ENCODE peak calls at places on chromosomes 16 and 17, in eight cellular contexts. One of them, this sample, is unnamed.

GRCh38 chr16:2992383-2993081 is 12.3 kb upstream of the PKMYT1 start:
- DNase-seq in left ventricle myocardium inferior: no peak
- DNase-seq in fibroblast of lung: no peak
- DNase-seq in PC-9: peak; percentile 92
- DNase-seq in stomach: no peak
- DNase-seq in tibial nerve: no peak
- DNase-seq in body of pancreas: no peak
- DNase-seq in uterus: no peak
- DNase-seq in this sample: no peak

GRCh38 chr16:8677481-8677880 is 3.1 kb downstream of the ABAT start:
- DNase-seq in PC-9: peak; percentile 33
- DNase-seq in fibroblast of lung: no peak
- DNase-seq in body of pancreas: no peak
- DNase-seq in uterus: no peak
- DNase-seq in stomach: no peak
- DNase-seq in left ventricle myocardium inferior: no peak
- DNase-seq in tibial nerve: no peak
- DNase-seq in this sample: no peak

GRCh38 chr17:57644311-57644710 is 100.8 kb downstream of the CCDC182 start:
- DNase-seq in body of pancreas: no peak
- DNase-seq in tibial nerve: no peak
- DNase-seq in PC-9: no peak
- DNase-seq in left ventricle myocardium inferior: no peak
- DNase-seq in uterus: no peak
- DNase-seq in fibroblast of lung: no peak
- DNase-seq in stomach: no peak
- DNase-seq in this sample: no peak

GRCh38 chr16:20166531-20167235 is 93.0 kb upstream of the GPR139 start:
- DNase-seq in fibroblast of lung: peak; percentile 7
- DNase-seq in tibial nerve: no peak
- DNase-seq in left ventricle myocardium inferior: no peak
- DNase-seq in PC-9: no peak
- DNase-seq in stomach: no peak
- DNase-seq in uterus: no peak
- DNase-seq in body of pancreas: no peak
- DNase-seq in this sample: no peak

GRCh38 chr17:49832840-49833599 is 14.8 kb downstream of the TAC4 start:
- DNase-seq in stomach: no peak
- DNase-seq in PC-9: no peak
- DNase-seq in body of pancreas: no peak
- DNase-seq in tibial nerve: no peak
- DNase-seq in uterus: no peak
- DNase-seq in fibroblast of lung: no peak
- DNase-seq in left ventricle myocardium inferior: no peak
- DNase-seq in this sample: no peak

GRCh38 chr16:70579648-70580630 is 56.3 kb downstream of the SF3B3 start:
- DNase-seq in body of pancreas: no peak
- DNase-seq in uterus: peak; percentile 73
- DNase-seq in fibroblast of lung: no peak
- DNase-seq in PC-9: no peak
- DNase-seq in stomach: peak; percentile 53
- DNase-seq in tibial nerve: no peak
- DNase-seq in left ventricle myocardium inferior: peak; percentile 64
- DNase-seq in this sample: no peak

GRCh38 chr16:67676516-67676915 is 9.9 kb downstream of the C16orf86 start:
- DNase-seq in body of pancreas: no peak
- DNase-seq in PC-9: peak; percentile 71
- DNase-seq in uterus: no peak
- DNase-seq in tibial nerve: no peak
- DNase-seq in fibroblast of lung: no peak
- DNase-seq in stomach: no peak
- DNase-seq in left ventricle myocardium inferior: no peak
- DNase-seq in this sample: no peak

GRCh38 chr16:11679941-11680911 is 12.0 kb downstream of the SNN start:
- DNase-seq in fibroblast of lung: no peak
- DNase-seq in body of pancreas: no peak
- DNase-seq in uterus: no peak
- DNase-seq in PC-9: no peak
- DNase-seq in left ventricle myocardium inferior: no peak
- DNase-seq in stomach: no peak
- DNase-seq in tibial nerve: no peak
- DNase-seq in this sample: no peak

GRCh38 chr17:58332720-58333395 is 4.3 kb upstream of the TSPOAP1 start:
- DNase-seq in stomach: no peak
- DNase-seq in left ventricle myocardium inferior: peak; percentile 14
- DNase-seq in uterus: no peak
- DNase-seq in body of pancreas: no peak
- DNase-seq in PC-9: no peak
- DNase-seq in tibial nerve: no peak
- DNase-seq in fibroblast of lung: no peak
- DNase-seq in this sample: no peak

GRCh38 chr16:10624527-10624926 is 44.1 kb upstream of the EMP2 start:
- DNase-seq in stomach: no peak
- DNase-seq in body of pancreas: no peak
- DNase-seq in fibroblast of lung: no peak
- DNase-seq in uterus: no peak
- DNase-seq in tibial nerve: no peak
- DNase-seq in left ventricle myocardium inferior: no peak
- DNase-seq in PC-9: peak; percentile 20
- DNase-seq in this sample: no peak

GRCh38 chr16:15743657-15744056 is 93.6 kb downstream of the NDE1 start:
- DNase-seq in tibial nerve: no peak
- DNase-seq in fibroblast of lung: no peak
- DNase-seq in left ventricle myocardium inferior: no peak
- DNase-seq in body of pancreas: no peak
- DNase-seq in uterus: no peak
- DNase-seq in stomach: no peak
- DNase-seq in PC-9: no peak
- DNase-seq in this sample: no peak

GRCh38 chr17:5784791-5785190 is 200.5 kb upstream of the NLRP1 start:
- DNase-seq in body of pancreas: no peak
- DNase-seq in tibial nerve: no peak
- DNase-seq in PC-9: no peak
- DNase-seq in fibroblast of lung: no peak
- DNase-seq in left ventricle myocardium inferior: no peak
- DNase-seq in stomach: no peak
- DNase-seq in uterus: no peak
- DNase-seq in this sample: no peak

GRCh38 chr17:28949185-28950016 is 1.9 kb downstream of the PHF12 start:
- DNase-seq in tibial nerve: peak; percentile 59
- DNase-seq in uterus: peak; percentile 49
- DNase-seq in body of pancreas: peak; percentile 61
- DNase-seq in left ventricle myocardium inferior: peak; percentile 73
- DNase-seq in PC-9: peak; percentile 50
- DNase-seq in fibroblast of lung: peak; percentile 47
- DNase-seq in stomach: peak; percentile 58
- DNase-seq in this sample: no peak

GRCh38 chr16:85195884-85196816 is 83.9 kb upstream of the CIBAR2 start:
- DNase-seq in tibial nerve: no peak
- DNase-seq in body of pancreas: peak; percentile 89
- DNase-seq in PC-9: no peak
- DNase-seq in stomach: no peak
- DNase-seq in uterus: peak; percentile 71
- DNase-seq in left ventricle myocardium inferior: no peak
- DNase-seq in fibroblast of lung: no peak
- DNase-seq in this sample: no peak

GRCh38 chr17:41184480-41184961 is at the start of gene KRTAP4-1:
- DNase-seq in left ventricle myocardium inferior: no peak
- DNase-seq in PC-9: no peak
- DNase-seq in body of pancreas: no peak
- DNase-seq in stomach: no peak
- DNase-seq in uterus: no peak
- DNase-seq in fibroblast of lung: no peak
- DNase-seq in tibial nerve: no peak
- DNase-seq in this sample: no peak

GRCh38 chr16:67672739-67673662 is 6.4 kb downstream of the C16orf86 start:
- DNase-seq in left ventricle myocardium inferior: peak; percentile 65
- DNase-seq in PC-9: peak; percentile 67
- DNase-seq in fibroblast of lung: peak; percentile 65
- DNase-seq in tibial nerve: peak; percentile 59
- DNase-seq in stomach: peak; percentile 75
- DNase-seq in uterus: no peak
- DNase-seq in body of pancreas: peak; percentile 71
- DNase-seq in this sample: no peak

GRCh38 chr16:17459903-17460521 is 10.7 kb downstream of the XYLT1 start:
- DNase-seq in PC-9: no peak
- DNase-seq in uterus: peak; percentile 50
- DNase-seq in tibial nerve: peak; percentile 45
- DNase-seq in body of pancreas: no peak
- DNase-seq in fibroblast of lung: no peak
- DNase-seq in left ventricle myocardium inferior: no peak
- DNase-seq in stomach: no peak
- DNase-seq in this sample: no peak

GRCh38 chr17:74152591-74153455 is 50.7 kb upstream of the RPL38 start:
- DNase-seq in tibial nerve: peak; percentile 10
- DNase-seq in fibroblast of lung: no peak
- DNase-seq in left ventricle myocardium inferior: no peak
- DNase-seq in PC-9: peak; percentile 24
- DNase-seq in body of pancreas: no peak
- DNase-seq in stomach: no peak
- DNase-seq in uterus: no peak
- DNase-seq in this sample: no peak

GRCh38 chr17:386145-386876 is 33.7 kb upstream of the RPH3AL start:
- DNase-seq in tibial nerve: peak; percentile 70
- DNase-seq in PC-9: peak; percentile 90
- DNase-seq in body of pancreas: peak; percentile 76
- DNase-seq in left ventricle myocardium inferior: peak; percentile 84
- DNase-seq in uterus: peak; percentile 74
- DNase-seq in stomach: peak; percentile 87
- DNase-seq in fibroblast of lung: peak; percentile 23
- DNase-seq in this sample: no peak

GRCh38 chr17:409848-410673 is 57.5 kb upstream of the RPH3AL start:
- DNase-seq in stomach: peak; percentile 100
- DNase-seq in body of pancreas: peak; percentile 100
- DNase-seq in left ventricle myocardium inferior: peak; percentile 99
- DNase-seq in uterus: peak; percentile 100
- DNase-seq in PC-9: peak; percentile 100
- DNase-seq in fibroblast of lung: peak; percentile 91
- DNase-seq in tibial nerve: peak; percentile 99
- DNase-seq in this sample: peak; percentile 96

GRCh38 chr17:5508855-5509254 is 22.5 kb downstream of the MIS12 start:
- DNase-seq in body of pancreas: no peak
- DNase-seq in tibial nerve: no peak
- DNase-seq in PC-9: no peak
- DNase-seq in uterus: no peak
- DNase-seq in left ventricle myocardium inferior: no peak
- DNase-seq in stomach: no peak
- DNase-seq in fibroblast of lung: peak; percentile 88
- DNase-seq in this sample: peak; percentile 83

GRCh38 chr16:20671903-20672302 is 25.6 kb downstream of the ACSM1 start:
- DNase-seq in fibroblast of lung: no peak
- DNase-seq in tibial nerve: no peak
- DNase-seq in uterus: no peak
- DNase-seq in PC-9: no peak
- DNase-seq in body of pancreas: no peak
- DNase-seq in left ventricle myocardium inferior: no peak
- DNase-seq in stomach: no peak
- DNase-seq in this sample: no peak

GRCh38 chr16:67161595-67162058 is 1.9 kb downstream of the FBXL8 start:
- DNase-seq in left ventricle myocardium inferior: peak; percentile 60
- DNase-seq in uterus: no peak
- DNase-seq in fibroblast of lung: no peak
- DNase-seq in PC-9: no peak
- DNase-seq in stomach: no peak
- DNase-seq in body of pancreas: peak; percentile 14
- DNase-seq in tibial nerve: no peak
- DNase-seq in this sample: no peak

GRCh38 chr16:60755907-60756306 is 1280.3 kb downstream of the CDH8 start:
- DNase-seq in uterus: no peak
- DNase-seq in PC-9: no peak
- DNase-seq in left ventricle myocardium inferior: no peak
- DNase-seq in tibial nerve: no peak
- DNase-seq in body of pancreas: no peak
- DNase-seq in fibroblast of lung: peak; percentile 9
- DNase-seq in stomach: no peak
- DNase-seq in this sample: no peak

GRCh38 chr16:29868396-29868795 is 5.4 kb upstream of the CDIPT start:
- DNase-seq in fibroblast of lung: no peak
- DNase-seq in uterus: no peak
- DNase-seq in tibial nerve: no peak
- DNase-seq in stomach: no peak
- DNase-seq in body of pancreas: no peak
- DNase-seq in left ventricle myocardium inferior: no peak
- DNase-seq in PC-9: no peak
- DNase-seq in this sample: no peak

DNA sequence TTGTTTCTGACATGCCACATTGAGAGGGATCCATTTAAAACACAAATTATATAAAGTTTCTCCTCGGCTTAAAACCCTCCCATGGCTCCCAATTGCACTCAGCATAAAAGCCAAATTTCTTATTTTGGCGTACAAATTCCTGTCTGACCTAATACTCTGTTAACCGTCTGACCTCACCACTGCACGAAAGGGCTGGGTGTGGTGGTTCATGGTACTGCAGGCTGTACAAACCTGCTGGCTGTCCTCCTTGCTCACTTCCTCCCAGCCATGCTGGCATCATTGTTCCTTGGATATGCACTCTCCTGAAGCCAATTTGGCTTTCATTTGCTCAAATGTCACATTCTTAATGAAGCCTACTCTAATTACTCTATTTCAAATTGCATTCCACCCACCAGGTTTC is 301.6 kb upstream of the C16orf82 start:
- DNase-seq in left ventricle myocardium inferior: no peak
- DNase-seq in body of pancreas: no peak
- DNase-seq in uterus: no peak
- DNase-seq in fibroblast of lung: no peak
- DNase-seq in stomach: no peak
- DNase-seq in PC-9: no peak
- DNase-seq in tibial nerve: no peak
- DNase-seq in this sample: no peak
- TF ChIP-seq CTCF in left ventricle myocardium inferior: peak; percentile 61
- TF ChIP-seq CTCF in body of pancreas: peak; percentile 18
- TF ChIP-seq CTCF in uterus: peak; percentile 5
- TF ChIP-seq CTCF in fibroblast of lung: peak; percentile 10
- TF ChIP-seq CTCF in stomach: no peak
- TF ChIP-seq CTCF in PC-9: peak; percentile 62
- TF ChIP-seq CTCF in tibial nerve: peak; percentile 26
- TF ChIP-seq CTCF in this sample: peak; percentile 13

GRCh38 chr16:27550582-27550920 is 607 bp downstream of the KATNIP start:
- DNase-seq in PC-9: no peak
- DNase-seq in uterus: no peak
- DNase-seq in left ventricle myocardium inferior: no peak
- DNase-seq in fibroblast of lung: no peak
- DNase-seq in stomach: no peak
- DNase-seq in tibial nerve: no peak
- DNase-seq in body of pancreas: no peak
- DNase-seq in this sample: no peak
- H3K4me3 ChIP-seq in PC-9: peak overlapping the region; percentile 98
- H3K4me3 ChIP-seq in uterus: peak overlapping the region; percentile 74
- H3K4me3 ChIP-seq in left ventricle myocardium inferior: peak overlapping the region; percentile 93
- H3K4me3 ChIP-seq in fibroblast of lung: peak overlapping the region; percentile 84
- H3K4me3 ChIP-seq in stomach: peak overlapping the region; percentile 63
- H3K4me3 ChIP-seq in tibial nerve: peak overlapping the region; percentile 88
- H3K4me3 ChIP-seq in body of pancreas: peak overlapping the region; percentile 71
- H3K4me3 ChIP-seq in this sample: peak overlapping the region; percentile 100

GRCh38 chr17:47975815-47976190 is 4.9 kb downstream of the CDK5RAP3 start:
- DNase-seq in PC-9: no peak
- DNase-seq in body of pancreas: no peak
- DNase-seq in tibial nerve: no peak
- DNase-seq in left ventricle myocardium inferior: no peak
- DNase-seq in uterus: no peak
- DNase-seq in fibroblast of lung: no peak
- DNase-seq in stomach: no peak
- DNase-seq in this sample: no peak
- H3K36me3 ChIP-seq in PC-9: peaks cover 28% of the 10 kb centered on the region
- H3K36me3 ChIP-seq in body of pancreas: peaks cover 47% of the 10 kb centered on the region
- H3K36me3 ChIP-seq in tibial nerve: peaks cover 26% of the 10 kb centered on the region
- H3K36me3 ChIP-seq in left ventricle myocardium inferior: peaks cover 74% of the 10 kb centered on the region
- H3K36me3 ChIP-seq in uterus: no peaks in the 10 kb centered on the region
- H3K36me3 ChIP-seq in fibroblast of lung: peaks cover 25% of the 10 kb centered on the region
- H3K36me3 ChIP-seq in stomach: peaks cover 56% of the 10 kb centered on the region
- H3K36me3 ChIP-seq in this sample: peaks cover 2% of the 10 kb centered on the region

GRCh38 chr16:25575363-25575762 is 116.4 kb upstream of the HS3ST4 start:
- DNase-seq in fibroblast of lung: no peak
- DNase-seq in body of pancreas: no peak
- DNase-seq in stomach: no peak
- DNase-seq in PC-9: no peak
- DNase-seq in tibial nerve: no peak
- DNase-seq in left ventricle myocardium inferior: no peak
- DNase-seq in uterus: no peak
- DNase-seq in this sample: no peak
- TF ChIP-seq CTCF in fibroblast of lung: no peak
- TF ChIP-seq CTCF in body of pancreas: no peak
- TF ChIP-seq CTCF in stomach: no peak
- TF ChIP-seq CTCF in PC-9: no peak
- TF ChIP-seq CTCF in tibial nerve: no peak
- TF ChIP-seq CTCF in left ventricle myocardium inferior: no peak
- TF ChIP-seq CTCF in uterus: no peak
- TF ChIP-seq CTCF in this sample: no peak